ENCODE peak calls at places on chromosome 21, in six cellular contexts. T is GM23338, D is tibial artery, R is aorta, Z is K562, C is upper lobe of right lung. Q is an unnamed sample.

GRCh38 chr21:33261635-33262034 is 4.5 kb upstream of the IL10RB start:
- DNase-seq in T (no peak), D (peak; percentile 39), R (no peak), Z (no peak), C (peak; percentile 73), Q (no peak)

GRCh38 chr21:43622796-43623195 is 36.5 kb downstream of the HSF2BP start:
- DNase-seq in T (no peak), D (no peak), R (no peak), Z (no peak), C (no peak), Q (no peak)

GRCh38 chr21:25496825-25497482 is 110.3 kb downstream of the MRPL39 start:
- DNase-seq in T (no peak), D (no peak), R (no peak), Z (no peak), C (no peak), Q (no peak)

GRCh38 chr21:34020005-34020847 is 53.2 kb upstream of the MRPS6 start:
- DNase-seq in T (no peak), D (no peak), R (no peak), Z (no peak), C (no peak), Q (peak; percentile 95)

GRCh38 chr21:38958940-38959685 is 153.4 kb downstream of the ETS2 start:
- DNase-seq in T (no peak), D (peak; percentile 29), R (no peak), Z (peak; percentile 15), C (no peak), Q (no peak)

GRCh38 chr21:8991968-8992621 is 1529.3 kb upstream of the TPTE start:
- DNase-seq in T (no peak), D (no peak), R (no peak), Z (peak; percentile 85), C (no peak), Q (no peak)

GRCh38 chr21:29302340-29302991 is 3.7 kb downstream of the BACH1 start:
- DNase-seq in T (no peak), D (no peak), R (no peak), Z (no peak), C (no peak), Q (no peak)

GRCh38 chr21:16279658-16280581 is 550.1 kb downstream of the USP25 start:
- DNase-seq in T (peak; percentile 62), D (peak; percentile 31), R (no peak), Z (no peak), C (no peak), Q (peak; percentile 88)

GRCh38 chr21:36697473-36698159 is 1.3 kb upstream of the SIM2 start:
- DNase-seq in T (peak; percentile 77), D (no peak), R (no peak), Z (no peak), C (peak; percentile 57), Q (no peak)

GRCh38 chr21:24023402-24023801 is 1583.9 kb downstream of the MRPL39 start:
- DNase-seq in T (no peak), D (no peak), R (no peak), Z (no peak), C (no peak), Q (no peak)

GRCh38 chr21:34971656-34972055 is 77.4 kb downstream of the RUNX1 start:
- DNase-seq in T (no peak), D (no peak), R (no peak), Z (no peak), C (no peak), Q (no peak)

GRCh38 chr21:14877581-14878228 is 187.1 kb downstream of the NRIP1 start:
- DNase-seq in T (no peak), D (no peak), R (no peak), Z (peak; percentile 30), C (no peak), Q (no peak)

GRCh38 chr21:38965241-38965640 is 159.5 kb downstream of the ETS2 start:
- DNase-seq in T (no peak), D (no peak), R (no peak), Z (no peak), C (no peak), Q (no peak)

GRCh38 chr21:41767606-41768370 is 936 bp upstream of the RIPK4 start:
- DNase-seq in T (peak; percentile 77), D (no peak), R (peak; percentile 75), Z (no peak), C (no peak), Q (no peak)

GRCh38 chr21:41769933-41770332 is 3.1 kb upstream of the RIPK4 start:
- DNase-seq in T (no peak), D (no peak), R (peak; percentile 54), Z (no peak), C (no peak), Q (no peak)

GRCh38 chr21:41769106-41769505 is 2.3 kb upstream of the RIPK4 start:
- DNase-seq in T (no peak), D (no peak), R (peak; percentile 51), Z (no peak), C (peak; percentile 58), Q (no peak)

GRCh38 chr21:41769521-41769920 is 2.7 kb upstream of the RIPK4 start:
- DNase-seq in T (no peak), D (no peak), R (peak; percentile 40), Z (no peak), C (peak; percentile 31), Q (no peak)

DNA sequence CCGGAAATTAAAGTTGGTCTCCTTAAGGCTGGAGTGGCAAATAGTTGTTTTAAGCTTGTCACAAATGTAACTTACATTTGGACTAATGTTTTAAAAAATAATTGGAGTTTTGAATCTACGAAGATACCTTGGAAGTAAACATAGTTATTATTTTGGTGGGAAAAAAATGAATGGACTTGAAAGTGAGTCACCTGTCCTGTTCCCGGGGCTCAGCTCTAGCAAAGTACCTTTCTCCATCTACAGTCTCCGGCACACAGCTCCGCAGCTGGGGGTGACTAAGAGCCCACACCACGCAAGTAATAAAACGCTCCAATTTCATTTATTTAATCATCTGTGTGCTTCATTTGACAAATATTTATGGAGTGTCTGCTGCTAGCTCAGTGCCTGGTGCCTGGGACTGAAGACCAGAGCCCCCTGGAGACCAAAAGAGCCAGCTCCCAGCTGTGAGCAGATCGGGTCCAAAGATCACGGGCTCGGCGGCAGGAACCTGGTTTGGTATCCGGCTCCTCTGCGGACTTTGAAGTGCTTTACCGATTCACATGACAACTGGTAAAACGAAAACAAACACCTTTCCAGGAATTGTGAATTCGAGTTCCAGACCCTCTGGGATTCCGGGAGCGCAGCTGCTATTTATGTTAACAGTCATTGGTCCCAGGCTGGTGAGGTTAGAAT is 1.7 kb upstream of the RIPK4 start:
- DNase-seq in T (peak; percentile 91), D (no peak), R (peak; percentile 75), Z (peak; percentile 14), C (peak; percentile 67), Q (no peak)
- H3K27ac ChIP-seq in T (no peak overlapping the region), D (peak overlapping the region; percentile 83), R (peak overlapping the region; percentile 82), Z (no peak overlapping the region), C (no peak overlapping the region), Q (no peak overlapping the region)

GRCh38 chr21:45456014-45456835 is 51.3 kb downstream of the COL18A1 start:
- DNase-seq in T (no peak), D (no peak), R (peak; percentile 80), Z (no peak), C (no peak), Q (no peak)
- H3K4me3 ChIP-seq in T (no peak overlapping the region), D (peak overlapping the region; percentile 52), R (no peak overlapping the region), Z (no peak overlapping the region), C (peak overlapping the region; percentile 37), Q (no peak overlapping the region)

DNA sequence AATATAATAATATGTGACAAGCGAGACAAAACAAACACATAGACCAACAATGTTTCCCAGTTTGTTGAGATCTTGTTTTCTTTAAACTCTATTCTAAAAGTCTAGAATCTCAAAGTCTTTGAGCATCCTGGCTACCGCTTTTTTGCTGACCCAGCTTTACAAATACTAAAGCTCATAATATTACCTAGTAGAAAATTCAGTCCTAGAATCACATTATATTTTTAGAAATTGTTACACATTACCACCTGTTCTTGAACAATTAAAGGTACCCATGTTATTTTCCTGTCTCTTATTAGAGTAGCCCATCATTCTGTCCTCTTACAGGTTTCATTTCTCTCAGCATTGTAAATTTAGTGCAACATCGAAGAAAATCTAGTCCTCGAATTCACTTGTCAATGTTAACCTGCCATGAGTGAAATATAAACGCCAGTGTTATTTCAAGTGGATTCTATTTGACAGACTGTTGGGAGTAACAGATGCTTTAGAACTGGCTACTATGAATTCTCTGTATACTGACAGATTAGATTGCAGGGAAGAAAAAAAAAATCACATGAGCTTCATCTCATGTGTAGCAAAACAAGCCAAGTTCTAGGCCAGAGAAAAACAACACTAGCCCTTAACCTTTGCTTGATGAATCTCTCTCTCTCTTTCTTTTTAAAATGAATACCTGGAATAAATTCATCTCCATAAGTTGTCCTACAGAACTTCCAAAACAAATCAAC is 851.2 kb upstream of the ADAMTS5 start:
- DNase-seq in T (no peak), D (no peak), R (no peak), Z (no peak), C (no peak), Q (no peak)
- H3K27ac ChIP-seq in T (no peak overlapping the region), D (no peak overlapping the region), R (no peak overlapping the region), Z (no peak overlapping the region), C (peak overlapping the region; percentile 73), Q (no peak overlapping the region)

GRCh38 chr21:31693222-31693621 is 33.7 kb downstream of the SOD1 start:
- DNase-seq in T (no peak), D (no peak), R (no peak), Z (no peak), C (no peak), Q (no peak)

GRCh38 chr21:31700040-31700439 is 31.9 kb downstream of the SCAF4 start:
- DNase-seq in T (no peak), D (no peak), R (no peak), Z (no peak), C (no peak), Q (no peak)

GRCh38 chr21:31696424-31696823 is 35.5 kb downstream of the SCAF4 start:
- DNase-seq in T (no peak), D (no peak), R (no peak), Z (no peak), C (no peak), Q (no peak)

GRCh38 chr21:31698461-31698860 is 33.5 kb downstream of the SCAF4 start:
- DNase-seq in T (no peak), D (no peak), R (no peak), Z (no peak), C (no peak), Q (no peak)
- H3K4me3 ChIP-seq in T (no peak overlapping the region), D (no peak overlapping the region), R (no peak overlapping the region), Z (no peak overlapping the region), C (no peak overlapping the region), Q (no peak overlapping the region)

Q was measured in SJCRH30.